ENCODE peak calls at places on chromosome 11, in nine cellular contexts. One of them, this sample, is unnamed.

GRCh38 chr11:14974723-14975587 is 2.8 kb upstream of the CALCA start:
- DNase-seq in tibial artery: no peak
- DNase-seq in A549: peak; percentile 64
- DNase-seq in RWPE1: no peak
- DNase-seq in brain microvascular endothelial cell: peak; percentile 39
- DNase-seq in aorta: peak; percentile 62
- DNase-seq in heart right ventricle: peak; percentile 26
- DNase-seq in CD8-positive, alpha-beta memory T cell: peak; percentile 35
- DNase-seq in CD4-positive, CD25-positive, alpha-beta regulatory T cell: peak; percentile 51
- DNase-seq in this sample: peak; percentile 54

GRCh38 chr11:91299980-91300379 is 924.6 kb upstream of the FAT3 start:
- DNase-seq in tibial artery: no peak
- DNase-seq in A549: no peak
- DNase-seq in RWPE1: no peak
- DNase-seq in brain microvascular endothelial cell: peak; percentile 54
- DNase-seq in aorta: no peak
- DNase-seq in heart right ventricle: no peak
- DNase-seq in CD8-positive, alpha-beta memory T cell: no peak
- DNase-seq in CD4-positive, CD25-positive, alpha-beta regulatory T cell: no peak
- DNase-seq in this sample: no peak

GRCh38 chr11:97454988-97455387 is 1065.2 kb downstream of the JRKL start:
- DNase-seq in tibial artery: no peak
- DNase-seq in A549: no peak
- DNase-seq in RWPE1: no peak
- DNase-seq in brain microvascular endothelial cell: peak; percentile 37
- DNase-seq in aorta: no peak
- DNase-seq in heart right ventricle: no peak
- DNase-seq in CD8-positive, alpha-beta memory T cell: no peak
- DNase-seq in CD4-positive, CD25-positive, alpha-beta regulatory T cell: no peak
- DNase-seq in this sample: no peak

GRCh38 chr11:72965672-72966071 is 151.5 kb downstream of the ATG16L2 start:
- DNase-seq in tibial artery: no peak
- DNase-seq in A549: no peak
- DNase-seq in RWPE1: no peak
- DNase-seq in brain microvascular endothelial cell: no peak
- DNase-seq in aorta: no peak
- DNase-seq in heart right ventricle: no peak
- DNase-seq in CD8-positive, alpha-beta memory T cell: no peak
- DNase-seq in CD4-positive, CD25-positive, alpha-beta regulatory T cell: no peak
- DNase-seq in this sample: no peak

GRCh38 chr11:108733479-108734116 is 68.7 kb downstream of the DDX10 start:
- DNase-seq in tibial artery: no peak
- DNase-seq in A549: no peak
- DNase-seq in RWPE1: peak; percentile 16
- DNase-seq in brain microvascular endothelial cell: peak; percentile 62
- DNase-seq in aorta: no peak
- DNase-seq in heart right ventricle: no peak
- DNase-seq in CD8-positive, alpha-beta memory T cell: peak; percentile 2
- DNase-seq in CD4-positive, CD25-positive, alpha-beta regulatory T cell: no peak
- DNase-seq in this sample: no peak

GRCh38 chr11:111410951-111411350 is 31.9 kb upstream of the POU2AF1 start:
- DNase-seq in tibial artery: no peak
- DNase-seq in A549: no peak
- DNase-seq in RWPE1: no peak
- DNase-seq in brain microvascular endothelial cell: no peak
- DNase-seq in aorta: no peak
- DNase-seq in heart right ventricle: no peak
- DNase-seq in CD8-positive, alpha-beta memory T cell: no peak
- DNase-seq in CD4-positive, CD25-positive, alpha-beta regulatory T cell: no peak
- DNase-seq in this sample: no peak

GRCh38 chr11:99505319-99505718 is 484.6 kb downstream of the CNTN5 start:
- DNase-seq in tibial artery: no peak
- DNase-seq in A549: no peak
- DNase-seq in RWPE1: peak; percentile 2
- DNase-seq in brain microvascular endothelial cell: peak; percentile 25
- DNase-seq in aorta: no peak
- DNase-seq in heart right ventricle: no peak
- DNase-seq in CD8-positive, alpha-beta memory T cell: no peak
- DNase-seq in CD4-positive, CD25-positive, alpha-beta regulatory T cell: no peak
- DNase-seq in this sample: no peak

GRCh38 chr11:69664901-69665300 is 10.3 kb downstream of the LTO1 start:
- DNase-seq in tibial artery: peak; percentile 17
- DNase-seq in A549: no peak
- DNase-seq in RWPE1: no peak
- DNase-seq in brain microvascular endothelial cell: no peak
- DNase-seq in aorta: no peak
- DNase-seq in heart right ventricle: no peak
- DNase-seq in CD8-positive, alpha-beta memory T cell: no peak
- DNase-seq in CD4-positive, CD25-positive, alpha-beta regulatory T cell: no peak
- DNase-seq in this sample: peak; percentile 24

GRCh38 chr11:8777907-8778767 is 95.5 kb downstream of the RPL27A start:
- DNase-seq in tibial artery: peak; percentile 55
- DNase-seq in A549: no peak
- DNase-seq in RWPE1: no peak
- DNase-seq in brain microvascular endothelial cell: no peak
- DNase-seq in aorta: peak; percentile 82
- DNase-seq in heart right ventricle: peak; percentile 62
- DNase-seq in CD8-positive, alpha-beta memory T cell: no peak
- DNase-seq in CD4-positive, CD25-positive, alpha-beta regulatory T cell: no peak
- DNase-seq in this sample: peak; percentile 3

GRCh38 chr11:75813622-75814039 is 1.4 kb upstream of the UVRAG start:
- DNase-seq in tibial artery: no peak
- DNase-seq in A549: no peak
- DNase-seq in RWPE1: no peak
- DNase-seq in brain microvascular endothelial cell: no peak
- DNase-seq in aorta: no peak
- DNase-seq in heart right ventricle: no peak
- DNase-seq in CD8-positive, alpha-beta memory T cell: no peak
- DNase-seq in CD4-positive, CD25-positive, alpha-beta regulatory T cell: no peak
- DNase-seq in this sample: no peak

GRCh38 chr11:93568726-93569125 is 25.5 kb upstream of the SMCO4 start:
- DNase-seq in tibial artery: no peak
- DNase-seq in A549: no peak
- DNase-seq in RWPE1: no peak
- DNase-seq in brain microvascular endothelial cell: no peak
- DNase-seq in aorta: no peak
- DNase-seq in heart right ventricle: no peak
- DNase-seq in CD8-positive, alpha-beta memory T cell: no peak
- DNase-seq in CD4-positive, CD25-positive, alpha-beta regulatory T cell: no peak
- DNase-seq in this sample: no peak

GRCh38 chr11:102256251-102256650 is 61.0 kb upstream of the BIRC3 start:
- DNase-seq in tibial artery: no peak
- DNase-seq in A549: no peak
- DNase-seq in RWPE1: peak; percentile 97
- DNase-seq in brain microvascular endothelial cell: peak; percentile 93
- DNase-seq in aorta: no peak
- DNase-seq in heart right ventricle: no peak
- DNase-seq in CD8-positive, alpha-beta memory T cell: no peak
- DNase-seq in CD4-positive, CD25-positive, alpha-beta regulatory T cell: no peak
- DNase-seq in this sample: no peak

GRCh38 chr11:100072131-100072530 is 615.0 kb upstream of the ARHGAP42 start:
- DNase-seq in tibial artery: no peak
- DNase-seq in A549: no peak
- DNase-seq in RWPE1: no peak
- DNase-seq in brain microvascular endothelial cell: no peak
- DNase-seq in aorta: no peak
- DNase-seq in heart right ventricle: no peak
- DNase-seq in CD8-positive, alpha-beta memory T cell: no peak
- DNase-seq in CD4-positive, CD25-positive, alpha-beta regulatory T cell: no peak
- DNase-seq in this sample: no peak

DNA sequence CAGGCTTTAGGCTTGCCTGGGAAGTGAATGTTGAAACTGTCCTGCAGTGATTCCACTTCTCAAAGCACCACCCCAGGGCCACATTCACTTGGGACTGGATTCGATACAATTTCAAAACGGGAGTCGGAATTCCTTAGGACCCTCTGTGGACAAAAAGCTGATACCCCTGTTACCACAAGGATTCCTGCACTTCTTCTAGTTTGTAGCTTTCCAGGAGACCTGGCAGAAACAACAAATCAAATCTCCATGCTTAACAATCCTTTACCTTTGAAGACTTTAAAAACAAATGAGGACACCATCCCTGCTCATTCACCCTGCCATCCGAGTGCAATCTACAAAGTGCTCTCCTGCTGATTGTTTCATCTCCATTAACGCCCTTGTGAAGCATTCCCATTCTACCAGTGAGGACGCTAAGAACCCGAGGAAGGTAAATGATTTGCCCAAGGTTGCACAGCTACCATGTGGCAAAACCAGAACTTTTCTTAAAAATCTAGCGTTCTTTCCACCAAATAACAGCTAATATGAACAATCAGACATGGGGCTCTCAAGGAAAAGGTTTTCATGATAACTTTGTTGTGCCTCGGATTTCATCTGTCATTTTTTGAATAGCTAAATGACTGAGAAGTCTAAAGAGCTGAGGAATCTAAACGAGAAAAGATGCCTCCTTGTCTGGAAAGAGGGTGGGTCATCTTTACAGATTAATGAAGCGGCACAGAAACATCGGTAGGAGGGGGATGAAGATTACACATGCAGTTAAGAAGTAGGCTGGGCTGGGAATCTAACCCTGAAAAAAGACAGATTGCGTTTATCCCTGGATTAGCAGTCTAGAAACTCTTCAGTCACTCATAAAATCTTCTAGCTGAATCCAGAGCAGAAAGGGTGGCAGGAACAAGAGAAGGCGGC is 722 bp upstream of the MPZL2 start:
- DNase-seq in tibial artery: no peak
- DNase-seq in A549: no peak
- DNase-seq in RWPE1: no peak
- DNase-seq in brain microvascular endothelial cell: no peak
- DNase-seq in aorta: no peak
- DNase-seq in heart right ventricle: no peak
- DNase-seq in CD8-positive, alpha-beta memory T cell: no peak
- DNase-seq in CD4-positive, CD25-positive, alpha-beta regulatory T cell: no peak
- DNase-seq in this sample: no peak
- H3K27ac ChIP-seq in tibial artery: no peak overlapping the region
- H3K27ac ChIP-seq in A549: no peak overlapping the region
- H3K27ac ChIP-seq in RWPE1: peak overlapping the region; percentile 90
- H3K27ac ChIP-seq in brain microvascular endothelial cell: no peak overlapping the region
- H3K27ac ChIP-seq in aorta: no peak overlapping the region
- H3K27ac ChIP-seq in heart right ventricle: no peak overlapping the region
- H3K27ac ChIP-seq in CD8-positive, alpha-beta memory T cell: no peak overlapping the region
- H3K27ac ChIP-seq in CD4-positive, CD25-positive, alpha-beta regulatory T cell: no peak overlapping the region
- H3K27ac ChIP-seq in this sample: peak overlapping the region; percentile 87

GRCh38 chr11:66151273-66151672 is 81.2 kb downstream of the PACS1 start:
- DNase-seq in tibial artery: no peak
- DNase-seq in A549: no peak
- DNase-seq in RWPE1: no peak
- DNase-seq in brain microvascular endothelial cell: no peak
- DNase-seq in aorta: no peak
- DNase-seq in heart right ventricle: no peak
- DNase-seq in CD8-positive, alpha-beta memory T cell: no peak
- DNase-seq in CD4-positive, CD25-positive, alpha-beta regulatory T cell: no peak
- DNase-seq in this sample: no peak

GRCh38 chr11:66150725-66151124 is 80.7 kb downstream of the PACS1 start:
- DNase-seq in tibial artery: no peak
- DNase-seq in A549: no peak
- DNase-seq in RWPE1: no peak
- DNase-seq in brain microvascular endothelial cell: no peak
- DNase-seq in aorta: no peak
- DNase-seq in heart right ventricle: no peak
- DNase-seq in CD8-positive, alpha-beta memory T cell: no peak
- DNase-seq in CD4-positive, CD25-positive, alpha-beta regulatory T cell: no peak
- DNase-seq in this sample: no peak

GRCh38 chr11:66146940-66147339 is 76.9 kb downstream of the PACS1 start:
- DNase-seq in tibial artery: no peak
- DNase-seq in A549: no peak
- DNase-seq in RWPE1: no peak
- DNase-seq in brain microvascular endothelial cell: no peak
- DNase-seq in aorta: no peak
- DNase-seq in heart right ventricle: no peak
- DNase-seq in CD8-positive, alpha-beta memory T cell: no peak
- DNase-seq in CD4-positive, CD25-positive, alpha-beta regulatory T cell: no peak
- DNase-seq in this sample: no peak

GRCh38 chr11:66154109-66154508 is 84.0 kb downstream of the PACS1 start:
- DNase-seq in tibial artery: no peak
- DNase-seq in A549: no peak
- DNase-seq in RWPE1: no peak
- DNase-seq in brain microvascular endothelial cell: no peak
- DNase-seq in aorta: no peak
- DNase-seq in heart right ventricle: no peak
- DNase-seq in CD8-positive, alpha-beta memory T cell: no peak
- DNase-seq in CD4-positive, CD25-positive, alpha-beta regulatory T cell: no peak
- DNase-seq in this sample: no peak

GRCh38 chr11:66150140-66150539 is 80.1 kb downstream of the PACS1 start:
- DNase-seq in tibial artery: no peak
- DNase-seq in A549: no peak
- DNase-seq in RWPE1: no peak
- DNase-seq in brain microvascular endothelial cell: no peak
- DNase-seq in aorta: no peak
- DNase-seq in heart right ventricle: no peak
- DNase-seq in CD8-positive, alpha-beta memory T cell: no peak
- DNase-seq in CD4-positive, CD25-positive, alpha-beta regulatory T cell: no peak
- DNase-seq in this sample: no peak
- H3K27ac ChIP-seq in tibial artery: no peak overlapping the region
- H3K27ac ChIP-seq in A549: no peak overlapping the region
- H3K27ac ChIP-seq in RWPE1: no peak overlapping the region
- H3K27ac ChIP-seq in brain microvascular endothelial cell: no peak overlapping the region
- H3K27ac ChIP-seq in aorta: no peak overlapping the region
- H3K27ac ChIP-seq in heart right ventricle: peak overlapping the region; percentile 35
- H3K27ac ChIP-seq in CD8-positive, alpha-beta memory T cell: no peak overlapping the region
- H3K27ac ChIP-seq in CD4-positive, CD25-positive, alpha-beta regulatory T cell: no peak overlapping the region
- H3K27ac ChIP-seq in this sample: no peak overlapping the region

DNA sequence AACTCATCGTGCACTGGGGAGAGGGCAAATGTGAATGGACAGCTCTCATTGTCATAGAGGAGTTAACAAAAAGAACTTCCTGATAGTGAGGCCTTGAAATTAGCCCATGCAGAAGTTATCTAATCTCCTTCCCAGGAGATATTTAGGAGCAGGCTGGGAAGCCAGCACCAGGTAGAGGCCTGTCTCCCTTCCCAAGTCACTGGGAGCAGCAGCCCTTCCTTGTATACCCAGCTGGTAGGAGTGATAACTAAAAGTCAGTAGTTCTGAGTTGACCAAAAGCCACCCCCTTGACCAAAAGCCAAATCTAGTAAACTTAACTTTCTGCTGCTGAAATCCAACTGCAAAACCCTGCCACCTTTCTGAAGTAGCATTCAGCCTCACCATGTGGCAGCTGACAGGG is 1.4 kb upstream of the BACE1-AS start:
- DNase-seq in tibial artery: no peak
- DNase-seq in A549: no peak
- DNase-seq in RWPE1: no peak
- DNase-seq in brain microvascular endothelial cell: no peak
- DNase-seq in aorta: no peak
- DNase-seq in heart right ventricle: no peak
- DNase-seq in CD8-positive, alpha-beta memory T cell: no peak
- DNase-seq in CD4-positive, CD25-positive, alpha-beta regulatory T cell: no peak
- DNase-seq in this sample: no peak
- H3K27ac ChIP-seq in tibial artery: no peak overlapping the region
- H3K27ac ChIP-seq in A549: no peak overlapping the region
- H3K27ac ChIP-seq in RWPE1: no peak overlapping the region
- H3K27ac ChIP-seq in brain microvascular endothelial cell: no peak overlapping the region
- H3K27ac ChIP-seq in aorta: no peak overlapping the region
- H3K27ac ChIP-seq in heart right ventricle: no peak overlapping the region
- H3K27ac ChIP-seq in CD8-positive, alpha-beta memory T cell: no peak overlapping the region
- H3K27ac ChIP-seq in CD4-positive, CD25-positive, alpha-beta regulatory T cell: no peak overlapping the region
- H3K27ac ChIP-seq in this sample: no peak overlapping the region

DNA sequence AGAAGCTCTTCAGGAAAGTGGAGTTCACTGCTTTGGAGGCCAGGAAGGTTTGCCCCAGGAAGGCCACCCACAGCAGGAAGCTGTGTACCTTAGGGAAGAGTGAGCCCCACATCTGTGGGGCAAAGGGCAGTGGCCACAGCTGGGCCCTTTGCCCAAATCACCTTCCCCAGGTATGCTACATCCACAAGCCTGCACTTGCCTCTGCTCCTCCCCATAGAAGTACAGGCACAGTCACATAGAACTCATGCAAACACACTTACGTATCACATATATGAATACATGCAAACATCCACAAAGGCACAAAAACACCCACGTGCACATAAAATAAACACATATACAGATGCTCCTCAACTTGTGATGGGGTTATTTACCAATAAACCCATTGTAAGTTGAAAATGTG is 2.1 kb downstream of the TRIM29 start:
- DNase-seq in tibial artery: no peak
- DNase-seq in A549: no peak
- DNase-seq in RWPE1: peak; percentile 75
- DNase-seq in brain microvascular endothelial cell: no peak
- DNase-seq in aorta: peak; percentile 21
- DNase-seq in heart right ventricle: no peak
- DNase-seq in CD8-positive, alpha-beta memory T cell: no peak
- DNase-seq in CD4-positive, CD25-positive, alpha-beta regulatory T cell: no peak
- DNase-seq in this sample: peak; percentile 3
- H3K27ac ChIP-seq in tibial artery: no peak overlapping the region
- H3K27ac ChIP-seq in A549: no peak overlapping the region
- H3K27ac ChIP-seq in RWPE1: peak overlapping the region; percentile 99
- H3K27ac ChIP-seq in brain microvascular endothelial cell: no peak overlapping the region
- H3K27ac ChIP-seq in aorta: no peak overlapping the region
- H3K27ac ChIP-seq in heart right ventricle: no peak overlapping the region
- H3K27ac ChIP-seq in CD8-positive, alpha-beta memory T cell: no peak overlapping the region
- H3K27ac ChIP-seq in CD4-positive, CD25-positive, alpha-beta regulatory T cell: no peak overlapping the region
- H3K27ac ChIP-seq in this sample: no peak overlapping the region

This sample was measured in right lobe of liver.